ENCODE peak calls at places on chromosomes 4 and X, in eight cellular contexts. P is sciatic nerve; L is mesendoderm; F is lower leg skin; J is stimulated activated CD4-positive, alpha-beta T cell treated with anti-CD3 and anti-CD28 coated beads, Interleukin-1b, Interleukin-23, amount 100 ng/mL, for 1 hour; H is GM20000; V is activated CD4-positive, alpha-beta T cell treated with anti-CD3 and anti-CD28 coated beads, Interleukin-2, amount 50 U/mL, for 48 hours; Y is sigmoid colon. O is an unnamed sample.
A peak's percentile ranks its signal among the peaks of the same experiment; 100 is the strongest.

GRCh38 chr4:141425124-141425523 is 204.4 kb downstream of the ZNF330 start:
- DNase-seq in L (peak; percentile 1), F (no peak), Y (no peak), P (no peak), V (no peak), J (no peak), H (no peak), O (no peak)

GRCh38 chr4:140710784-140711622 is 45.2 kb downstream of the TBC1D9 start:
- DNase-seq in F (no peak), Y (no peak), V (no peak), L (no peak), P (no peak), J (no peak), H (no peak), O (peak; percentile 51)

GRCh38 chr4:149605601-149606378 is 209.9 kb downstream of the IQCM start:
- DNase-seq in L (peak; percentile 36), Y (no peak), J (no peak), P (no peak), H (no peak), V (no peak), F (no peak), O (no peak)

GRCh38 chr4:72568959-72569718 is at the start of gene ADAMTS3:
- DNase-seq in F (peak; percentile 88), V (peak; percentile 6), J (no peak), H (peak; percentile 26), L (peak; percentile 95), Y (peak; percentile 81), P (peak; percentile 73), O (no peak)

GRCh38 chr4:1723131-1723801 is 1.9 kb downstream of the TACC3 start:
- DNase-seq in P (no peak), F (no peak), Y (no peak), L (no peak), J (no peak), H (no peak), V (peak; percentile 61), O (peak; percentile 94)

GRCh38 chr4:52713456-52713937 is 37.7 kb downstream of the ERVMER34-1 start:
- DNase-seq in F (no peak), Y (no peak), J (no peak), V (no peak), P (no peak), H (no peak), L (peak; percentile 54), O (peak; percentile 48)

GRCh38 chr4:17797808-17798207 is 12.7 kb downstream of the DCAF16 start:
- DNase-seq in Y (no peak), P (no peak), V (no peak), J (no peak), L (no peak), H (no peak), F (no peak), O (no peak)

GRCh38 chrX:103847174-103847870 is 15.3 kb upstream of the RAB9B start:
- DNase-seq in P (no peak), J (no peak), H (no peak), Y (no peak), V (no peak), F (no peak), L (no peak), O (no peak)

GRCh38 chr4:86160423-86160822 is 199.4 kb downstream of the MAPK10 start:
- DNase-seq in P (no peak), H (no peak), V (no peak), J (no peak), L (peak; percentile 84), Y (no peak), F (no peak), O (no peak)